ENCODE peak calls at places on chromosomes 12 and 14, in ten cellular contexts. I is activated CD4-positive, alpha-beta T cell treated with anti-CD3 and anti-CD28 coated beads for 36 hours; P is IMR-90; J is kidney; C is fibroblast of lung; Q is A549; U is cardiac septum; F is activated T-cell treated with anti-CD3 and anti-CD28 coated beads for 24 hours; A is GDM1; S is HAP-1. O is an unnamed sample.

GRCh38 chr14:100466111-100466856 is 120.9 kb downstream of the BEGAIN start:
- DNase-seq in I (no peak), P (no peak), J (peak; percentile 29), C (no peak), Q (no peak), U (no peak), F (no peak), A (no peak), S (no peak), O (no peak)

GRCh38 chr14:46344327-46344937 is 307.1 kb downstream of the RPL10L start:
- DNase-seq in I (peak; percentile 3), P (no peak), J (no peak), C (peak; percentile 10), Q (no peak), U (no peak), F (no peak), A (peak; percentile 1), S (peak; percentile 7), O (no peak)

GRCh38 chr12:91053951-91054715 is 3.7 kb downstream of the KERA start:
- DNase-seq in I (no peak), P (peak; percentile 72), J (no peak), C (peak; percentile 83), Q (no peak), U (no peak), F (no peak), A (no peak), S (peak; percentile 7), O (no peak)

GRCh38 chr12:68176252-68176651 is 16.7 kb upstream of the IFNG start:
- DNase-seq in I (no peak), P (no peak), J (no peak), C (peak; percentile 13), Q (no peak), U (no peak), F (no peak), A (no peak), S (no peak), O (no peak)

GRCh38 chr12:106358410-106359241 is 1.1 kb downstream of the POLR3B start:
- DNase-seq in I (no peak), P (peak; percentile 82), J (no peak), C (peak; percentile 80), Q (peak; percentile 63), U (no peak), F (no peak), A (no peak), S (peak; percentile 16), O (no peak)

GRCh38 chr12:83827193-83827592 is 1085.4 kb downstream of the SLC6A15 start:
- DNase-seq in I (no peak), P (no peak), J (no peak), C (no peak), Q (no peak), U (no peak), F (no peak), A (no peak), S (no peak), O (no peak)

GRCh38 chr12:122244565-122245371 is 18.9 kb upstream of the DIABLO start:
- DNase-seq in I (no peak), P (no peak), J (no peak), C (no peak), Q (no peak), U (no peak), F (no peak), A (no peak), S (no peak), O (no peak)

GRCh38 chr12:116454950-116455447 is 104.2 kb upstream of the MAP1LC3B2 start:
- DNase-seq in I (no peak), P (peak; percentile 96), J (peak; percentile 4), C (peak; percentile 94), Q (peak; percentile 71), U (no peak), F (no peak), A (no peak), S (no peak), O (no peak)

GRCh38 chr12:131452444-131452860 is 258.4 kb upstream of the SFSWAP start:
- DNase-seq in I (peak; percentile 54), P (no peak), J (no peak), C (no peak), Q (peak; percentile 35), U (no peak), F (no peak), A (peak; percentile 22), S (peak; percentile 37), O (peak; percentile 51)

O was measured in spleen.